ENCODE peak calls at places on chromosome 15, in nine cellular contexts. One of them, this sample, is unnamed.

GRCh38 chr15:75211436-75212199 is 9.9 kb downstream of the C15orf39 start:
- DNase-seq in mucosa of descending colon: no peak
- DNase-seq in activated naive CD4-positive, alpha-beta T cell treated with Interleukin-2 at 50 U/mL for 16 hours: no peak
- DNase-seq in substantia nigra: no peak
- DNase-seq in neural crest cell: no peak
- DNase-seq in HuH-7.5: no peak
- DNase-seq in AG08395: no peak
- DNase-seq in endothelial cell: no peak
- DNase-seq in ovary: no peak
- DNase-seq in this sample: no peak

GRCh38 chr15:84980196-84981053 is 1.2 kb upstream of the PDE8A start:
- DNase-seq in endothelial cell: peak
- DNase-seq in mucosa of descending colon: peak
- DNase-seq in HuH-7.5: peak
- DNase-seq in activated naive CD4-positive, alpha-beta T cell treated with Interleukin-2 at 50 U/mL for 16 hours: peak
- DNase-seq in neural crest cell: peak
- DNase-seq in AG08395: peak
- DNase-seq in ovary: peak
- DNase-seq in substantia nigra: peak
- DNase-seq in this sample: peak

GRCh38 chr15:72740202-72740601 is 43.4 kb downstream of the ADPGK start:
- DNase-seq in ovary: no peak
- DNase-seq in mucosa of descending colon: no peak
- DNase-seq in HuH-7.5: no peak
- DNase-seq in endothelial cell: no peak
- DNase-seq in AG08395: no peak
- DNase-seq in neural crest cell: no peak
- DNase-seq in activated naive CD4-positive, alpha-beta T cell treated with Interleukin-2 at 50 U/mL for 16 hours: no peak
- DNase-seq in substantia nigra: no peak
- DNase-seq in this sample: no peak

GRCh38 chr15:79370716-79371115 is 59.8 kb downstream of the TMED3 start:
- DNase-seq in neural crest cell: no peak
- DNase-seq in mucosa of descending colon: no peak
- DNase-seq in AG08395: peak
- DNase-seq in activated naive CD4-positive, alpha-beta T cell treated with Interleukin-2 at 50 U/mL for 16 hours: no peak
- DNase-seq in ovary: no peak
- DNase-seq in substantia nigra: no peak
- DNase-seq in endothelial cell: no peak
- DNase-seq in HuH-7.5: no peak
- DNase-seq in this sample: no peak

GRCh38 chr15:80776420-80777045 is 2.6 kb upstream of the CEMIP start:
- DNase-seq in HuH-7.5: peak
- DNase-seq in neural crest cell: peak
- DNase-seq in mucosa of descending colon: peak
- DNase-seq in ovary: peak
- DNase-seq in endothelial cell: peak
- DNase-seq in activated naive CD4-positive, alpha-beta T cell treated with Interleukin-2 at 50 U/mL for 16 hours: peak
- DNase-seq in substantia nigra: peak
- DNase-seq in AG08395: no peak
- DNase-seq in this sample: peak

GRCh38 chr15:26438718-26439117 is 334.1 kb downstream of the GABRB3 start:
- DNase-seq in HuH-7.5: no peak
- DNase-seq in mucosa of descending colon: no peak
- DNase-seq in activated naive CD4-positive, alpha-beta T cell treated with Interleukin-2 at 50 U/mL for 16 hours: no peak
- DNase-seq in endothelial cell: no peak
- DNase-seq in ovary: no peak
- DNase-seq in substantia nigra: no peak
- DNase-seq in AG08395: no peak
- DNase-seq in neural crest cell: no peak
- DNase-seq in this sample: no peak

GRCh38 chr15:99983894-99984293 is 250.7 kb upstream of the LYSMD4 start:
- DNase-seq in activated naive CD4-positive, alpha-beta T cell treated with Interleukin-2 at 50 U/mL for 16 hours: no peak
- DNase-seq in neural crest cell: peak
- DNase-seq in substantia nigra: no peak
- DNase-seq in mucosa of descending colon: no peak
- DNase-seq in endothelial cell: peak
- DNase-seq in ovary: no peak
- DNase-seq in HuH-7.5: no peak
- DNase-seq in AG08395: no peak
- DNase-seq in this sample: peak

GRCh38 chr15:48028712-48029111 is 92.1 kb upstream of the SLC24A5 start:
- DNase-seq in HuH-7.5: no peak
- DNase-seq in neural crest cell: no peak
- DNase-seq in ovary: no peak
- DNase-seq in substantia nigra: no peak
- DNase-seq in endothelial cell: no peak
- DNase-seq in AG08395: no peak
- DNase-seq in mucosa of descending colon: no peak
- DNase-seq in activated naive CD4-positive, alpha-beta T cell treated with Interleukin-2 at 50 U/mL for 16 hours: no peak
- DNase-seq in this sample: no peak

GRCh38 chr15:73583568-73583967 is 49.6 kb downstream of the NPTN start:
- DNase-seq in AG08395: no peak
- DNase-seq in substantia nigra: no peak
- DNase-seq in ovary: no peak
- DNase-seq in activated naive CD4-positive, alpha-beta T cell treated with Interleukin-2 at 50 U/mL for 16 hours: no peak
- DNase-seq in neural crest cell: no peak
- DNase-seq in mucosa of descending colon: no peak
- DNase-seq in endothelial cell: no peak
- DNase-seq in HuH-7.5: no peak
- DNase-seq in this sample: no peak

GRCh38 chr15:52787549-52788098 is 2.5 kb downstream of the ONECUT1 start:
- DNase-seq in HuH-7.5: no peak
- DNase-seq in mucosa of descending colon: no peak
- DNase-seq in AG08395: no peak
- DNase-seq in ovary: no peak
- DNase-seq in neural crest cell: no peak
- DNase-seq in substantia nigra: no peak
- DNase-seq in endothelial cell: no peak
- DNase-seq in activated naive CD4-positive, alpha-beta T cell treated with Interleukin-2 at 50 U/mL for 16 hours: no peak
- DNase-seq in this sample: no peak

GRCh38 chr15:69253156-69253555 is 45.6 kb upstream of the PAQR5 start:
- DNase-seq in neural crest cell: no peak
- DNase-seq in ovary: no peak
- DNase-seq in substantia nigra: no peak
- DNase-seq in activated naive CD4-positive, alpha-beta T cell treated with Interleukin-2 at 50 U/mL for 16 hours: no peak
- DNase-seq in AG08395: peak
- DNase-seq in endothelial cell: no peak
- DNase-seq in mucosa of descending colon: no peak
- DNase-seq in HuH-7.5: no peak
- DNase-seq in this sample: peak

GRCh38 chr15:66763186-66764066 is 61.4 kb downstream of the SMAD6 start:
- DNase-seq in endothelial cell: no peak
- DNase-seq in ovary: peak
- DNase-seq in HuH-7.5: no peak
- DNase-seq in substantia nigra: peak
- DNase-seq in mucosa of descending colon: peak
- DNase-seq in neural crest cell: no peak
- DNase-seq in AG08395: peak
- DNase-seq in activated naive CD4-positive, alpha-beta T cell treated with Interleukin-2 at 50 U/mL for 16 hours: no peak
- DNase-seq in this sample: no peak

GRCh38 chr15:42474857-42475256 is 16.1 kb downstream of the ZNF106 start:
- DNase-seq in HuH-7.5: no peak
- DNase-seq in neural crest cell: no peak
- DNase-seq in mucosa of descending colon: no peak
- DNase-seq in ovary: no peak
- DNase-seq in endothelial cell: no peak
- DNase-seq in substantia nigra: no peak
- DNase-seq in AG08395: no peak
- DNase-seq in activated naive CD4-positive, alpha-beta T cell treated with Interleukin-2 at 50 U/mL for 16 hours: no peak
- DNase-seq in this sample: no peak

GRCh38 chr15:33279613-33280205 is 31.1 kb upstream of the RYR3 start:
- DNase-seq in mucosa of descending colon: no peak
- DNase-seq in endothelial cell: no peak
- DNase-seq in activated naive CD4-positive, alpha-beta T cell treated with Interleukin-2 at 50 U/mL for 16 hours: no peak
- DNase-seq in ovary: no peak
- DNase-seq in neural crest cell: no peak
- DNase-seq in substantia nigra: no peak
- DNase-seq in HuH-7.5: no peak
- DNase-seq in AG08395: no peak
- DNase-seq in this sample: no peak

GRCh38 chr15:77181305-77182074 is 110.6 kb upstream of the TSPAN3 start:
- DNase-seq in ovary: no peak
- DNase-seq in mucosa of descending colon: no peak
- DNase-seq in HuH-7.5: no peak
- DNase-seq in neural crest cell: no peak
- DNase-seq in substantia nigra: no peak
- DNase-seq in AG08395: no peak
- DNase-seq in activated naive CD4-positive, alpha-beta T cell treated with Interleukin-2 at 50 U/mL for 16 hours: no peak
- DNase-seq in endothelial cell: no peak
- DNase-seq in this sample: no peak

GRCh38 chr15:40252141-40252437 is 13.2 kb downstream of the PAK6 start:
- DNase-seq in substantia nigra: no peak
- DNase-seq in HuH-7.5: no peak
- DNase-seq in AG08395: no peak
- DNase-seq in neural crest cell: no peak
- DNase-seq in activated naive CD4-positive, alpha-beta T cell treated with Interleukin-2 at 50 U/mL for 16 hours: no peak
- DNase-seq in ovary: no peak
- DNase-seq in endothelial cell: no peak
- DNase-seq in mucosa of descending colon: no peak
- DNase-seq in this sample: no peak